ENCODE peak calls at places on chromosomes 5 and 9, in four cellular contexts. One of them, this sample, is unnamed.

GRCh38 chr9:121277518-121278275 is 9.7 kb downstream of the GSN start:
- DNase-seq in fibroblast of the aortic adventitia: peak
- DNase-seq in aorta: no peak
- DNase-seq in stimulated activated CD4-positive, alpha-beta T cell treated with anti-CD3 and anti-CD28 coated beads, Interleukin-1b, Interleukin-23, amount 100 ng/mL, for 24 hours: no peak
- DNase-seq in this sample: no peak

GRCh38 chr9:134180786-134181647 is 16.7 kb upstream of the RNU6ATAC start:
- DNase-seq in fibroblast of the aortic adventitia: no peak
- DNase-seq in aorta: peak
- DNase-seq in stimulated activated CD4-positive, alpha-beta T cell treated with anti-CD3 and anti-CD28 coated beads, Interleukin-1b, Interleukin-23, amount 100 ng/mL, for 24 hours: no peak
- DNase-seq in this sample: no peak

GRCh38 chr5:159975462-159976019 is 33.4 kb upstream of the TTC1 start:
- DNase-seq in fibroblast of the aortic adventitia: peak
- DNase-seq in aorta: peak
- DNase-seq in stimulated activated CD4-positive, alpha-beta T cell treated with anti-CD3 and anti-CD28 coated beads, Interleukin-1b, Interleukin-23, amount 100 ng/mL, for 24 hours: no peak
- DNase-seq in this sample: no peak

GRCh38 chr5:34709861-34710673 is 53.9 kb downstream of the RAI14 start:
- DNase-seq in fibroblast of the aortic adventitia: peak
- DNase-seq in aorta: no peak
- DNase-seq in stimulated activated CD4-positive, alpha-beta T cell treated with anti-CD3 and anti-CD28 coated beads, Interleukin-1b, Interleukin-23, amount 100 ng/mL, for 24 hours: no peak
- DNase-seq in this sample: no peak

GRCh38 chr5:152595327-152595890 is 190.3 kb upstream of the NMUR2 start:
- DNase-seq in fibroblast of the aortic adventitia: no peak
- DNase-seq in aorta: no peak
- DNase-seq in stimulated activated CD4-positive, alpha-beta T cell treated with anti-CD3 and anti-CD28 coated beads, Interleukin-1b, Interleukin-23, amount 100 ng/mL, for 24 hours: no peak
- DNase-seq in this sample: no peak

GRCh38 chr5:134493461-134494055 is 31.9 kb upstream of the JADE2 start:
- DNase-seq in fibroblast of the aortic adventitia: no peak
- DNase-seq in aorta: no peak
- DNase-seq in stimulated activated CD4-positive, alpha-beta T cell treated with anti-CD3 and anti-CD28 coated beads, Interleukin-1b, Interleukin-23, amount 100 ng/mL, for 24 hours: no peak
- DNase-seq in this sample: no peak

GRCh38 chr5:151006704-151007334 is 13.6 kb upstream of the GPX3 start:
- DNase-seq in fibroblast of the aortic adventitia: no peak
- DNase-seq in aorta: peak
- DNase-seq in stimulated activated CD4-positive, alpha-beta T cell treated with anti-CD3 and anti-CD28 coated beads, Interleukin-1b, Interleukin-23, amount 100 ng/mL, for 24 hours: no peak
- DNase-seq in this sample: no peak

GRCh38 chr9:133285252-133285775 is 10.3 kb upstream of the ABO start:
- DNase-seq in fibroblast of the aortic adventitia: no peak
- DNase-seq in aorta: no peak
- DNase-seq in stimulated activated CD4-positive, alpha-beta T cell treated with anti-CD3 and anti-CD28 coated beads, Interleukin-1b, Interleukin-23, amount 100 ng/mL, for 24 hours: no peak
- DNase-seq in this sample: no peak

GRCh38 chr5:149432377-149432776 is 53.3 kb upstream of the IL17B start:
- DNase-seq in fibroblast of the aortic adventitia: no peak
- DNase-seq in aorta: no peak
- DNase-seq in stimulated activated CD4-positive, alpha-beta T cell treated with anti-CD3 and anti-CD28 coated beads, Interleukin-1b, Interleukin-23, amount 100 ng/mL, for 24 hours: no peak
- DNase-seq in this sample: no peak

GRCh38 chr5:26582350-26583040 is 455.9 kb downstream of the CDH9 start:
- DNase-seq in fibroblast of the aortic adventitia: no peak
- DNase-seq in aorta: no peak
- DNase-seq in stimulated activated CD4-positive, alpha-beta T cell treated with anti-CD3 and anti-CD28 coated beads, Interleukin-1b, Interleukin-23, amount 100 ng/mL, for 24 hours: no peak
- DNase-seq in this sample: no peak

GRCh38 chr5:90518666-90519065 is 10.7 kb downstream of the LYSMD3 start:
- DNase-seq in fibroblast of the aortic adventitia: peak
- DNase-seq in aorta: no peak
- DNase-seq in stimulated activated CD4-positive, alpha-beta T cell treated with anti-CD3 and anti-CD28 coated beads, Interleukin-1b, Interleukin-23, amount 100 ng/mL, for 24 hours: no peak
- DNase-seq in this sample: no peak

GRCh38 chr5:19855031-19855430 is 133.0 kb downstream of the CDH18 start:
- DNase-seq in fibroblast of the aortic adventitia: peak
- DNase-seq in aorta: no peak
- DNase-seq in stimulated activated CD4-positive, alpha-beta T cell treated with anti-CD3 and anti-CD28 coated beads, Interleukin-1b, Interleukin-23, amount 100 ng/mL, for 24 hours: no peak
- DNase-seq in this sample: no peak

GRCh38 chr5:44002381-44002901 is 386.8 kb downstream of the FGF10 start:
- DNase-seq in fibroblast of the aortic adventitia: peak
- DNase-seq in aorta: no peak
- DNase-seq in stimulated activated CD4-positive, alpha-beta T cell treated with anti-CD3 and anti-CD28 coated beads, Interleukin-1b, Interleukin-23, amount 100 ng/mL, for 24 hours: no peak
- DNase-seq in this sample: no peak

GRCh38 chr9:93826209-93826608 is 128.9 kb downstream of the BARX1 start:
- DNase-seq in fibroblast of the aortic adventitia: no peak
- DNase-seq in aorta: no peak
- DNase-seq in stimulated activated CD4-positive, alpha-beta T cell treated with anti-CD3 and anti-CD28 coated beads, Interleukin-1b, Interleukin-23, amount 100 ng/mL, for 24 hours: peak
- DNase-seq in this sample: no peak

GRCh38 chr9:115164511-115164974 is 46.6 kb upstream of the TNC start:
- DNase-seq in fibroblast of the aortic adventitia: peak
- DNase-seq in aorta: peak
- DNase-seq in stimulated activated CD4-positive, alpha-beta T cell treated with anti-CD3 and anti-CD28 coated beads, Interleukin-1b, Interleukin-23, amount 100 ng/mL, for 24 hours: no peak
- DNase-seq in this sample: no peak

GRCh38 chr5:135880278-135880677 is 15.4 kb downstream of the IL9 start:
- DNase-seq in fibroblast of the aortic adventitia: no peak
- DNase-seq in aorta: no peak
- DNase-seq in stimulated activated CD4-positive, alpha-beta T cell treated with anti-CD3 and anti-CD28 coated beads, Interleukin-1b, Interleukin-23, amount 100 ng/mL, for 24 hours: no peak
- DNase-seq in this sample: no peak